ENCODE peak calls at places on chromosomes 5 and 9, in five cellular contexts. P, B, C, F and Z are unnamed samples.

GRCh38 chr9:3125602-3126392 is 281.9 kb upstream of the PUM3 start:
- DNase-seq in P (no peak), B (no peak), C (no peak), F (no peak), Z (no peak)

GRCh38 chr9:97900103-97900737 is 22.1 kb downstream of the TRMO start:
- DNase-seq in P (no peak), B (peak), C (no peak), F (no peak), Z (no peak)

GRCh38 chr5:96144289-96144688 is 182.6 kb upstream of the ELL2 start:
- DNase-seq in P (no peak), B (no peak), C (no peak), F (no peak), Z (no peak)

GRCh38 chr5:16550316-16550952 is 66.4 kb downstream of the RETREG1 start:
- DNase-seq in P (peak), B (peak), C (no peak), F (no peak), Z (no peak)

GRCh38 chr5:161481922-161482321 is 64.6 kb downstream of the GABRB2 start:
- DNase-seq in P (no peak), B (no peak), C (no peak), F (no peak), Z (no peak)

GRCh38 chr5:135578685-135579341 is at the start of gene CXCL14:
- DNase-seq in P (peak), B (peak), C (no peak), F (peak), Z (no peak)

GRCh38 chr5:118628672-118629354 is 359.5 kb downstream of the DTWD2 start:
- DNase-seq in P (no peak), B (no peak), C (no peak), F (no peak), Z (no peak)

GRCh38 chr5:139684881-139685749 is 37.0 kb downstream of the CXXC5 start:
- DNase-seq in P (no peak), B (no peak), C (peak), F (no peak), Z (no peak)

GRCh38 chr5:175582697-175583096 is 75.2 kb upstream of the HRH2 start:
- DNase-seq in P (no peak), B (no peak), C (no peak), F (no peak), Z (no peak)

GRCh38 chr9:75852746-75853145 is 37.7 kb upstream of the PCSK5 start:
- DNase-seq in P (no peak), B (no peak), C (no peak), F (no peak), Z (no peak)

GRCh38 chr5:103402861-103403260 is 144.3 kb downstream of the MACIR start:
- DNase-seq in P (no peak), B (no peak), C (no peak), F (no peak), Z (no peak)